ENCODE peak calls at places on chromosomes 5 and 9, in five cellular contexts. One of them, this sample, is unnamed.
A peak's percentile ranks its signal among the peaks of the same experiment; 100 is the strongest.

GRCh38 chr5:73451218-73452130 is 2.9 kb upstream of the FOXD1 start:
- DNase-seq in fibroblast of lung: peak; percentile 62
- DNase-seq in GM23248: peak; percentile 88
- DNase-seq in AG04450: no peak
- DNase-seq in coronary artery: no peak
- DNase-seq in this sample: no peak

GRCh38 chr5:179262126-179262920 is 82.9 kb downstream of the ADAMTS2 start:
- DNase-seq in fibroblast of lung: no peak
- DNase-seq in GM23248: no peak
- DNase-seq in AG04450: no peak
- DNase-seq in coronary artery: no peak
- DNase-seq in this sample: no peak

GRCh38 chr5:757346-757930 is 27.1 kb downstream of the ZDHHC11B start:
- DNase-seq in fibroblast of lung: no peak
- DNase-seq in GM23248: no peak
- DNase-seq in AG04450: no peak
- DNase-seq in coronary artery: peak; percentile 69
- DNase-seq in this sample: no peak

GRCh38 chr9:33263131-33263935 is 1.2 kb downstream of the BAG1 start:
- DNase-seq in fibroblast of lung: peak; percentile 34
- DNase-seq in GM23248: peak; percentile 68
- DNase-seq in AG04450: no peak
- DNase-seq in coronary artery: no peak
- DNase-seq in this sample: no peak

GRCh38 chr5:88883059-88883565 is at the start of gene MEF2C:
- DNase-seq in fibroblast of lung: peak; percentile 86
- DNase-seq in GM23248: peak; percentile 87
- DNase-seq in AG04450: peak; percentile 49
- DNase-seq in coronary artery: peak; percentile 90
- DNase-seq in this sample: peak; percentile 50

GRCh38 chr9:6926436-6926835 is 168.7 kb downstream of the KDM4C start:
- DNase-seq in fibroblast of lung: no peak
- DNase-seq in GM23248: no peak
- DNase-seq in AG04450: no peak
- DNase-seq in coronary artery: no peak
- DNase-seq in this sample: no peak

GRCh38 chr5:81606150-81606549 is 144.7 kb downstream of the SSBP2 start:
- DNase-seq in fibroblast of lung: no peak
- DNase-seq in GM23248: no peak
- DNase-seq in AG04450: no peak
- DNase-seq in coronary artery: no peak
- DNase-seq in this sample: no peak

GRCh38 chr5:180817847-180818246 is 15.2 kb upstream of the MGAT1 start:
- DNase-seq in fibroblast of lung: no peak
- DNase-seq in GM23248: no peak
- DNase-seq in AG04450: no peak
- DNase-seq in coronary artery: no peak
- DNase-seq in this sample: no peak

GRCh38 chr5:78773655-78774054 is 125.1 kb upstream of the LHFPL2 start:
- DNase-seq in fibroblast of lung: no peak
- DNase-seq in GM23248: no peak
- DNase-seq in AG04450: no peak
- DNase-seq in coronary artery: no peak
- DNase-seq in this sample: no peak

GRCh38 chr9:15837079-15837679 is 284.3 kb downstream of the CCDC171 start:
- DNase-seq in fibroblast of lung: peak; percentile 74
- DNase-seq in GM23248: peak; percentile 70
- DNase-seq in AG04450: peak; percentile 30
- DNase-seq in coronary artery: no peak
- DNase-seq in this sample: no peak

GRCh38 chr5:98424681-98425454 is 348.6 kb upstream of the RGMB start:
- DNase-seq in fibroblast of lung: peak; percentile 64
- DNase-seq in GM23248: peak; percentile 63
- DNase-seq in AG04450: peak; percentile 38
- DNase-seq in coronary artery: no peak
- DNase-seq in this sample: no peak

GRCh38 chr5:79396265-79396664 is 117.7 kb downstream of the HOMER1 start:
- DNase-seq in fibroblast of lung: peak; percentile 5
- DNase-seq in GM23248: peak; percentile 42
- DNase-seq in AG04450: no peak
- DNase-seq in coronary artery: no peak
- DNase-seq in this sample: no peak

DNA sequence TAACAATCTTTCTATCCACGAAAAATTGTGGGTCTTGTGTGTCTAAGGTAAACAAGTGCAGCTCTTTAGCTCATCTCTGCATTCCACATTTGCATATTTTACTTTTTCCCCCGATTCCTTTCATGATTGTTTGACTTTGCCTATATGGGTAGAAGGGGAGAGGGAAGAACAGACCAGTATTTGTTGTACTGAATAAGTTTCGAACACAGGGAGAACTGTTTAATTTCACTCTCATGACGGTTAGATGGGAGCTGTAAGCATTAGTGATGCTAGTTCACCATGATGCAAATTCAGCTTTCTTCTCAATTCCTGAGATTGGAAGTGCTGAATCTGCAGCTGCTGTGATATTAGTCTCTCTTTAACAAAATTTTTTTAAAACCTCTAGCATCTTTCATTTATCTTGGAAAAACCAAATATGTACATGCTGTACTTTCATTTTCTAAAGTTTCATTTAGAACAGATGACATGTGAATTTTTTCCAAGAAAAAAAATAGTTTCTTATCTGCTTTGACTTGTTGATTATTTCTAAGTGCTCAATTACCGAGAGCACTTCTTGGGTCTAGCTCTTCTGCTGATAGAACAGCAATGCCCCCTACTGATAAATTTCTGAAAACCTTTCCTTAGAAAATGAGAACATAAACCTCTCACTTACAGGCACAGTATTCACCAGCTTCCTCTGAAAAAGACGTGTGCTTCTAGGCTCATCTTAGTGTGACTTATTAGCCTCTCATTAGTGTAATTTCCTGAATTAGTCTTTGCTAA is 149.5 kb downstream of the BAAT start:
- DNase-seq in fibroblast of lung: no peak
- DNase-seq in GM23248: peak; percentile 33
- DNase-seq in AG04450: no peak
- DNase-seq in coronary artery: no peak
- DNase-seq in this sample: no peak
- H3K27ac ChIP-seq in fibroblast of lung: no peak overlapping the region
- H3K27ac ChIP-seq in GM23248: no peak overlapping the region
- H3K27ac ChIP-seq in AG04450: no peak overlapping the region
- H3K27ac ChIP-seq in coronary artery: no peak overlapping the region
- H3K27ac ChIP-seq in this sample: peak overlapping the region; percentile 67

DNA sequence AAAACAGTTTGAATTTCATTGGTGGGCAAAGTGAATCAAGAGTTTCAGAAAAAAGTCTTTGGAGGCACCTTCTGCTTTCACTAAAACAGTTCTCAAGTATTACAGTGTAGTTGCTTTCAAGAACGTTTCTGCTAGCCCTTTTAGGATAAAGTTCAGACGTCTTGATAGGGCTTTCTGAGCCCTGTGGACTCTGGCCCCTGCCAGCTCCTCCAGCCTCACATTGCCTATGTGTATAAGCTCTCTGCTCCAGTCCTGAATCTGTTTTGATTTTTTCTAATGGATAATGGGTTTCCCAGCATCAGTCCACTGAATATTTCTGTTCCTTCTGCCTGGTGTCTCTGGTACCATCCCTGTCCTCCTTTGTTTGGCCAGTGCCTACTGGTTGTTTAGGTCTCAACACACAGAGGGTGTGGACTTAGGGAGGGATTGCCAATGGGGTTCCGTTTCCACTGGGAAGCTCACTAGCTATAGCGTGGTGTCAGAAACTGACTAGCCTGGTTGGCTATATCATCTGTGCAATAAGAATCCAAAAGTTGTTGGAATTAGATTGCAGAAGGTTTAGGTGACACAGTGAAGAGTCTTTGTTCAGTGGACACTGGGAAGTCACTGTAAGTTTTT is 26.4 kb downstream of the ARHGAP26 start:
- DNase-seq in fibroblast of lung: no peak
- DNase-seq in GM23248: no peak
- DNase-seq in AG04450: no peak
- DNase-seq in coronary artery: no peak
- DNase-seq in this sample: no peak
- H3K27ac ChIP-seq in fibroblast of lung: no peak overlapping the region
- H3K27ac ChIP-seq in GM23248: no peak overlapping the region
- H3K27ac ChIP-seq in AG04450: no peak overlapping the region
- H3K27ac ChIP-seq in coronary artery: no peak overlapping the region
- H3K27ac ChIP-seq in this sample: no peak overlapping the region

GRCh38 chr5:107474361-107474723 is 196.4 kb downstream of the EFNA5 start:
- DNase-seq in fibroblast of lung: no peak
- DNase-seq in GM23248: no peak
- DNase-seq in AG04450: no peak
- DNase-seq in coronary artery: no peak
- DNase-seq in this sample: no peak

GRCh38 chr5:107474724-107475489 is 195.8 kb downstream of the EFNA5 start:
- DNase-seq in fibroblast of lung: no peak
- DNase-seq in GM23248: no peak
- DNase-seq in AG04450: no peak
- DNase-seq in coronary artery: no peak
- DNase-seq in this sample: no peak

GRCh38 chr5:107477492-107477891 is 193.2 kb downstream of the EFNA5 start:
- DNase-seq in fibroblast of lung: no peak
- DNase-seq in GM23248: no peak
- DNase-seq in AG04450: no peak
- DNase-seq in coronary artery: no peak
- DNase-seq in this sample: no peak

GRCh38 chr5:107476783-107477182 is 194.0 kb downstream of the EFNA5 start:
- DNase-seq in fibroblast of lung: no peak
- DNase-seq in GM23248: no peak
- DNase-seq in AG04450: no peak
- DNase-seq in coronary artery: no peak
- DNase-seq in this sample: no peak

GRCh38 chr5:107478068-107478641 is 192.6 kb downstream of the EFNA5 start:
- DNase-seq in fibroblast of lung: no peak
- DNase-seq in GM23248: no peak
- DNase-seq in AG04450: no peak
- DNase-seq in coronary artery: no peak
- DNase-seq in this sample: no peak
- H3K27ac ChIP-seq in fibroblast of lung: no peak overlapping the region
- H3K27ac ChIP-seq in GM23248: no peak overlapping the region
- H3K27ac ChIP-seq in AG04450: no peak overlapping the region
- H3K27ac ChIP-seq in coronary artery: no peak overlapping the region
- H3K27ac ChIP-seq in this sample: no peak overlapping the region

DNA sequence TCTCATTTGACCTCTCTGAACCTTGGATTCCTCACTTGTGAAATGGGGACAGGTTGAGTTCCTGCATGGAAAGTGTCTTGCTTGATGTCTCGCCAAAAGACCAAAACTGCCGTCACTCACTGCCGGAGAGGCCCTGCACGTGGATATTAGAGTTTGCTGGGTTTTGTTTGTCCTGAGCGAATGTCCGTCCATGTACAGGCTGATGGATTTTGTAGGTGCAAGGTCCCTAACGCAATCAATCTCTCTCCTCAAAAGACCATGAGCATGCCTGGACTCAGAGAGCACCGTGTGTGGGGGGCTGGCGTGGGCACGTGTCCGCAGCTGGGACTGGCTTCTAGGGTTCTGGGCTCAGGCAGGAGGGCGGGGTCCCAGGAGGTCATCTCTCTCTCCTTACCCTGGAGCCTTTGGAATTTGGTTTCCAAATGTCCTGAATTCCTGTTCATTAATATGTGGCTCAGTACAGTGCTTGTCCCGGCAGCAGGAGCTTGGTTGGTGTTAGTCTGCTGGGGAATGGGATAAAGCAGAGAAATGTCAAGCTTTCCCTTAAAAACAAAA is 146.0 kb upstream of the IER5L start:
- DNase-seq in fibroblast of lung: no peak
- DNase-seq in GM23248: no peak
- DNase-seq in AG04450: no peak
- DNase-seq in coronary artery: peak; percentile 68
- DNase-seq in this sample: no peak
- H3K27ac ChIP-seq in fibroblast of lung: no peak overlapping the region
- H3K27ac ChIP-seq in GM23248: no peak overlapping the region
- H3K27ac ChIP-seq in AG04450: no peak overlapping the region
- H3K27ac ChIP-seq in coronary artery: peak overlapping the region; percentile 92
- H3K27ac ChIP-seq in this sample: no peak overlapping the region

DNA sequence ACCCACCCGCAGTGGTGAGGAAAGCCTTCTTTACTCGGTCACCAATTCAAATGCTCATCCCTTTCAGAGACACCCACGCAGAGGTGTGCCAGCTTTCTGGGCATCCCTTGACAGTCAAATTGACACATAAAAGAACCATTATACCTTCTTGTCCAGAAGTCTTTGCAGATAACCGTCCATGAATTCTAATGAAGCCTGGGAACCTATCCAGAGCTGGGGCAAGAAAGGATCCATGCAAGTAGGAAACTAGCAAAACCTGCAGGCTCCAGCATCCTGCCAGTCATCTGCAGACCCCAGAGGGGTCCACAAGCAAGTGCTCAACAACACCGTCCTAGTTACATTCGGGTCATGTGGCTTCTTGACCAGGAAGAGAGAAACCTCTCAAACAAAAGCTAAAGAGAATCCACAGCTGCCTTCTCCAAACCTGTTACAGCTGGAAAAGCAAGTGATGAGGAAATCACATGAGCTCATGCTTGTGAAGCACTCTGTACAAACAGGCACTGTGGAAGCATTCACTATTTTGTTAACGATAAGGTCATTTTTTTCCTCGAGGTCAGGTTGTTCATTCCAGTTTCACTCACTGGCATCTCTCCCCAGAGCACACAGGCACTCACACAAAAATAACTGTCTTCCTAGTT is 80.2 kb upstream of the DMRT1 start:
- DNase-seq in fibroblast of lung: peak; percentile 56
- DNase-seq in GM23248: peak; percentile 35
- DNase-seq in AG04450: peak; percentile 18
- DNase-seq in coronary artery: no peak
- DNase-seq in this sample: no peak
- H3K27ac ChIP-seq in fibroblast of lung: no peak overlapping the region
- H3K27ac ChIP-seq in GM23248: no peak overlapping the region
- H3K27ac ChIP-seq in AG04450: no peak overlapping the region
- H3K27ac ChIP-seq in coronary artery: peak overlapping the region; percentile 64
- H3K27ac ChIP-seq in this sample: no peak overlapping the region

DNA sequence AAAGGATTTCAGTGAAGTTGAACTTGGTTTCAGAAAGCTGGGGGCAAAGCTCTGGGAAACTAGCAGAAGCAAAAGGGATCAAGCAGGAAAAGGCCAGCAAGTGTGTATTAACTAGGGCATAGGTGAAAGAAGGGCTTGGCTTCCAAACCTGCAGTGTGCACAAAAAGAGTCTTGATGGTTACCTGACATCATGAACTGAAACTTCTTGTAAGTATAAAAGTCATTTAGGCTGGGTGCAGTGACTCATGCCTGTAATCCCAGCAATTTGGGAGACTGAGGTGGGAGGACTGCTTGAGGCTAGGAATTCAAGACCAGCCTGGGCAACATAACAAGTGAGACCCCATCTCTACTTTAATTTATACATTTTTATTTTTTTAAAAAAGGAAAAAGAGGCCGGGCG is 216.4 kb downstream of the EPB41L4A start:
- DNase-seq in fibroblast of lung: no peak
- DNase-seq in GM23248: no peak
- DNase-seq in AG04450: no peak
- DNase-seq in coronary artery: no peak
- DNase-seq in this sample: no peak
- H3K27ac ChIP-seq in fibroblast of lung: no peak overlapping the region
- H3K27ac ChIP-seq in GM23248: no peak overlapping the region
- H3K27ac ChIP-seq in AG04450: no peak overlapping the region
- H3K27ac ChIP-seq in coronary artery: no peak overlapping the region
- H3K27ac ChIP-seq in this sample: no peak overlapping the region

DNA sequence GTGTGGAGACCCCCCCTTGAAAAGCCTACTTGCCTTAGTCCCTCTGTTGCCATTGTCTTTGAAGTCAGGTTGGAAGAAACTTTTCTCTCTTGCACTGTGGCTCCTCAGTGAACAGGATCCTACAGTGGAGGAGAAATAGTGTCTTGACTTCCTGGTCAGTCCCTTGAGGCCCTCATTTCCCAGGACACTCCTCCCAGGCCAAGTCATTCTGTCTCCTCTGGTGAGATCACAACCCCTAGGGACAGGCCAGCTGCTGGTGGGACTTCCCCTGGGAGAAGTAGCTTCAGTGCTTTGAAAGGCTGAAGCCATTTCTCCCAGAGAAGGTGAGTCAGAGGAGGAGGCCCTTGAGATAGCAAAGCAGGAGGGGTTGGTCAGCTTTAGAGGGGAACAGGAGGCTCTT is 10.1 kb upstream of the GRIA1 start:
- DNase-seq in fibroblast of lung: no peak
- DNase-seq in GM23248: peak; percentile 65
- DNase-seq in AG04450: no peak
- DNase-seq in coronary artery: no peak
- DNase-seq in this sample: no peak
- H3K27ac ChIP-seq in fibroblast of lung: no peak overlapping the region
- H3K27ac ChIP-seq in GM23248: no peak overlapping the region
- H3K27ac ChIP-seq in AG04450: no peak overlapping the region
- H3K27ac ChIP-seq in coronary artery: no peak overlapping the region
- H3K27ac ChIP-seq in this sample: no peak overlapping the region